ENCODE peak calls at places on chromosomes 13 and 19, in eight cellular contexts. X is amniotic stem cell; O is CD8-positive, alpha-beta memory T cell; G is sciatic nerve; K is heart right ventricle; A is tibial nerve; D is M059J; H is lower leg skin. V is an unnamed sample.

GRCh38 chr13:110343241-110343865 is 36.3 kb downstream of the COL4A2 start:
- DNase-seq in X (no peak), O (no peak), G (no peak), K (no peak), A (no peak), D (no peak), H (no peak), V (no peak)

GRCh38 chr13:27038323-27038722 is 133.3 kb downstream of the USP12 start:
- DNase-seq in X (peak; percentile 15), O (no peak), G (no peak), K (no peak), A (no peak), D (peak; percentile 83), H (no peak), V (no peak)

GRCh38 chr19:56660381-56661105 is 11.0 kb downstream of the ZNF835 start:
- DNase-seq in X (no peak), O (no peak), G (no peak), K (peak; percentile 27), A (no peak), D (no peak), H (no peak), V (no peak)

GRCh38 chr19:27824108-27824507 is 1388.8 kb downstream of the UQCRFS1 start:
- DNase-seq in X (no peak), O (no peak), G (no peak), K (no peak), A (no peak), D (no peak), H (no peak), V (peak; percentile 16)

GRCh38 chr19:27876489-27876888 is 1336.5 kb downstream of the UQCRFS1 start:
- DNase-seq in X (no peak), O (no peak), G (no peak), K (no peak), A (no peak), D (no peak), H (no peak), V (no peak)

GRCh38 chr19:45352914-45353796 is 12.6 kb downstream of the KLC3 start:
- DNase-seq in X (no peak), O (no peak), G (no peak), K (no peak), A (no peak), D (no peak), H (no peak), V (no peak)

GRCh38 chr13:79533781-79534400 is 52.9 kb downstream of the NDFIP2 start:
- DNase-seq in X (no peak), O (no peak), G (no peak), K (no peak), A (no peak), D (peak; percentile 5), H (no peak), V (no peak)

GRCh38 chr19:45179063-45179847 is 671 bp downstream of the BLOC1S3 start:
- DNase-seq in X (no peak), O (peak; percentile 38), G (no peak), K (peak; percentile 26), A (no peak), D (peak; percentile 42), H (no peak), V (no peak)

GRCh38 chr13:44140146-44140545 is 233.5 kb upstream of the SERP2 start:
- DNase-seq in X (no peak), O (no peak), G (no peak), K (no peak), A (no peak), D (no peak), H (no peak), V (no peak)